ENCODE peak calls at places on chromosome 7, in nine cellular contexts. W, N, D, H, L, M, J, I and E are unnamed samples. For H3K27me3, the result is how much of the 10 kb centered on the place peaks cover.

GRCh38 chr7:45597286-45597984 is 23.3 kb downstream of the ADCY1 start:
- DNase-seq in W (no peak), L (no peak), H (no peak), N (no peak), I (no peak), J (no peak), D (peak), M (no peak), E (peak)

GRCh38 chr7:107224374-107224773 is 55.6 kb downstream of the HBP1 start:
- DNase-seq in N (no peak), L (no peak), D (no peak), W (no peak), H (no peak), I (no peak), M (no peak), J (no peak), E (no peak)

GRCh38 chr7:135493362-135493761 is 16.5 kb downstream of the CNOT4 start:
- DNase-seq in D (no peak), I (no peak), L (no peak), H (no peak), W (no peak), N (no peak), J (no peak), M (no peak), E (no peak)

GRCh38 chr7:82044497-82045080 is 274.7 kb upstream of the HGF start:
- DNase-seq in J (peak), H (no peak), I (peak), N (peak), M (peak), W (no peak), D (no peak), L (no peak), E (no peak)

GRCh38 chr7:117048114-117048853 is 95.0 kb downstream of the ST7 start:
- DNase-seq in H (no peak), N (no peak), W (no peak), M (no peak), L (no peak), I (no peak), D (no peak), J (no peak), E (no peak)

GRCh38 chr7:116340201-116340847 is 130.0 kb downstream of the TES start:
- DNase-seq in M (no peak), L (peak), D (no peak), H (no peak), W (no peak), J (no peak), N (no peak), I (no peak), E (no peak)

GRCh38 chr7:112495820-112496462 is 15.2 kb downstream of the LSMEM1 start:
- DNase-seq in W (no peak), L (no peak), H (no peak), D (no peak), J (peak), M (peak), I (no peak), N (peak), E (peak)

GRCh38 chr7:37105119-37105518 is 343.5 kb downstream of the ELMO1 start:
- DNase-seq in N (no peak), J (no peak), W (no peak), L (no peak), H (no peak), I (no peak), D (no peak), M (no peak), E (no peak)

GRCh38 chr7:66211429-66211828 is 6.3 kb downstream of the TPST1 start:
- DNase-seq in I (no peak), D (peak), L (no peak), M (no peak), N (no peak), J (no peak), H (no peak), W (no peak), E (no peak)

GRCh38 chr7:43880596-43880995 is 11.3 kb upstream of the MRPS24 start:
- DNase-seq in M (no peak), N (no peak), J (no peak), L (no peak), W (no peak), I (no peak), H (no peak), D (no peak), E (no peak)

GRCh38 chr7:151239837-151240459 is 7.7 kb downstream of the CHPF2 start:
- DNase-seq in I (no peak), J (no peak), N (no peak), H (no peak), M (no peak), L (peak), D (no peak), W (peak), E (no peak)

GRCh38 chr7:42915356-42915755 is 3.5 kb upstream of the C7orf25 start:
- DNase-seq in I (no peak), M (no peak), J (no peak), N (no peak), W (no peak), D (no peak), L (peak), H (no peak), E (no peak)

GRCh38 chr7:131908719-131909118 is 352.3 kb upstream of the PODXL start:
- DNase-seq in D (no peak), N (no peak), J (no peak), L (no peak), W (no peak), I (no peak), M (no peak), H (no peak), E (no peak)

GRCh38 chr7:100680589-100681271 is 7.2 kb downstream of the GNB2 start:
- DNase-seq in M (no peak), J (no peak), H (no peak), L (peak), D (no peak), I (no peak), W (peak), N (no peak), E (peak)

GRCh38 chr7:107890493-107890961 is 456 bp upstream of the DLD start:
- DNase-seq in L (peak), I (no peak), H (no peak), D (no peak), M (no peak), J (no peak), W (no peak), N (peak), E (peak)

GRCh38 chr7:105707381-105707780 is 126.1 kb upstream of the EFCAB10 start:
- DNase-seq in L (no peak), W (no peak), M (no peak), D (no peak), I (no peak), N (no peak), H (no peak), J (no peak), E (no peak)

GRCh38 chr7:120792091-120792860 is 65.7 kb downstream of the TSPAN12 start:
- DNase-seq in N (peak), J (peak), W (peak), I (peak), H (peak), M (peak), L (peak), D (peak), E (peak)

GRCh38 chr7:24956021-24956420 is 24.0 kb downstream of the OSBPL3 start:
- DNase-seq in W (no peak), L (no peak), M (no peak), I (no peak), J (no peak), H (no peak), N (no peak), D (no peak), E (no peak)

GRCh38 chr7:4189151-4189570 is 492.9 kb upstream of the FOXK1 start:
- DNase-seq in J (peak), N (no peak), D (no peak), H (no peak), I (peak), M (no peak), W (no peak), L (no peak), E (no peak)

GRCh38 chr7:35707422-35707821 is 12.5 kb upstream of the HERPUD2 start:
- DNase-seq in M (no peak), H (no peak), L (no peak), I (no peak), W (no peak), N (no peak), D (no peak), J (no peak), E (no peak)

GRCh38 chr7:100568936-100569844 is 4.5 kb downstream of the SAP25 start:
- DNase-seq in L (peak), N (no peak), J (peak), M (peak), I (peak), H (peak), W (peak), D (peak), E (peak)

GRCh38 chr7:35334511-35334910 is 80.6 kb upstream of the TBX20 start:
- DNase-seq in H (no peak), N (no peak), J (no peak), M (no peak), W (no peak), D (no peak), I (no peak), L (no peak), E (no peak)

GRCh38 chr7:67551027-67551426 is 554.4 kb downstream of the TYW1 start:
- DNase-seq in D (peak), I (peak), L (no peak), N (no peak), H (no peak), J (peak), W (no peak), M (no peak), E (no peak)

GRCh38 chr7:159099217-159099655 is 45.4 kb downstream of the VIPR2 start:
- DNase-seq in H (no peak), M (no peak), L (peak), D (peak), I (no peak), W (no peak), N (no peak), J (no peak), E (no peak)

GRCh38 chr7:22082886-22083710 is 137.4 kb upstream of the CDCA7L start:
- DNase-seq in W (peak), M (peak), J (peak), H (peak), N (peak), L (peak), D (peak), I (peak), E (peak)

GRCh38 chr7:100171840-100172239 is 3.4 kb upstream of the GAL3ST4 start:
- DNase-seq in W (peak), L (peak), M (no peak), I (no peak), H (peak), D (peak), N (no peak), J (no peak), E (no peak)

GRCh38 chr7:39459606-39460090 is 106.6 kb upstream of the YAE1 start:
- DNase-seq in I (no peak), H (no peak), J (no peak), L (no peak), W (no peak), N (no peak), D (no peak), M (no peak), E (no peak)

GRCh38 chr7:155533827-155534690 is 12.3 kb downstream of the CNPY1 start:
- DNase-seq in W (peak), L (peak), H (no peak), J (no peak), I (no peak), D (peak), N (no peak), M (peak), E (peak)
- H3K4me3 ChIP-seq in W (peak), L (no peak), H (peak), J (no peak), I (no peak), D (no peak), N (no peak), M (peak), E (peak)

DNA sequence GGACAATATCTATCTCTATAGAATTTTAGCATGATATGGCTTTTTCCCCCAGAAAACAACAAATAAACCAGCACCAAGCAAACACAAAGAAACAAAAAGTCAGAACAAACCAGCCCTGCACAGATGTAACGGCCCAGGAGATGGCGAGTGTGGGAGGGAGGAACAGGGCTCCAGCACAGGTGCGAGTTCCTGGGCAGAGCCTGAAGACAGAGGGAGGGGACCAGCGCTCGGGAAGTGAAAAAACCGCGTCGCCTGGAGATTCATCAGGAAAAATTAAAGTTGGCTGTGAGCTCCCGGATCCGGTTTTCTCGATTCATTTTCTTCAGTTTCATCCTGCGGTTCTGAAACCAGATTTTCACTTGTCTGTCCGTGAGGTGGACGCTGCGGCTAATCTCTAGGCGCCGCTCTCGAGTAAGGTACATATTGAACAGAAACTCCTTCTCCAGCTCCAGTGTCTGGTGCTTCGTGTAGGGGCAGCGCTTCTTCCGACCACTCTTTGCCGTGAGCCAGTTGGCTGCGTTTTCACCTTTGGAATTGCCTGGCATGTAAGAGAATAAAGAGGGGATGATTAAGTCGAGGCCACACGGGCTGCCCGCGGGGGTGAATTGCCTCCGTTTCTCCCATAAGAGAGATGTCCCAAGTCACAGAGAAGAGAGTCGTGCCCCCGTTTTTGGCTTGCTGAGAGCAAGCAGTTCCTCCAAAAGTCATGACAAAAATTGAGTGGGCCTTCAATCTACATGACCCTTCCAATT is 2.3 kb downstream of the HOXA10 start:
- DNase-seq in I (no peak), W (peak), N (no peak), D (peak), L (peak), M (no peak), J (no peak), H (no peak), E (no peak)
- H3K27me3 ChIP-seq in I (under half), W (half or more), N (half or more), D (half or more), L (under half), M (half or more), J (half or more), H (half or more), E (half or more)

GRCh38 chr7:128693373-128694015 is 21.4 kb downstream of the GARIN1A start:
- DNase-seq in I (no peak), M (no peak), D (no peak), W (no peak), J (no peak), H (no peak), L (no peak), N (no peak), E (no peak)
- H3K4me3 ChIP-seq in I (no peak), M (no peak), D (no peak), W (no peak), J (no peak), H (no peak), L (no peak), N (no peak), E (no peak)

DNA sequence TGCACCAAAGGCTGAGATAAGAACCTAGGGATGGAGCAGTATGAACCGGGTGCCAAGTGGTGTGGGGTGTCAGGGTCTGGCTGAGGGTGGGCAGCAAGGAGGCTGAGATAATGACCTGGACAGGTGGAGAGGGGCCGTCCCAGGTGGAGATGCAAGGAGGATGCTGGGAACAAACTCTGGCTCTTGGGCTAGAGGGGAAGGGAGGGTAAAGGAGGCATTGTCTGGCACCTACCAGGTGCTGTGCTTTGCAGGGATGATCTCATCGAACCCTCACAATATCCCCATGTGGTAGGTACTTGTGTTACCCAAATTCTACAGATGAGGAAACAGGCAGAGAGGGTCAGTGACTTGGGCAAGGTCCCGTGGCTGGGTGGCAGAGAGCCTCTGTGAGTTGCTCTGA is 19.9 kb upstream of the HOXA13 start:
- DNase-seq in L (no peak), N (no peak), D (no peak), I (no peak), J (no peak), H (no peak), W (no peak), M (no peak), E (no peak)
- H3K27me3 ChIP-seq in L (under half), N (under half), D (half or more), I (under half), J (under half), H (under half), W (under half), M (half or more), E (half or more)

GRCh38 chr7:95396136-95397032 is at the start of gene PON3:
- DNase-seq in L (peak), N (peak), W (peak), I (peak), M (no peak), J (peak), H (no peak), D (peak), E (peak)
- H3K4me3 ChIP-seq in L (peak), N (peak), W (peak), I (peak), M (no peak), J (peak), H (peak), D (peak), E (peak)

GRCh38 chr7:32415519-32415918 is 74.7 kb downstream of the LSM5 start:
- DNase-seq in M (no peak), N (no peak), H (no peak), D (no peak), I (no peak), L (no peak), J (no peak), W (no peak), E (peak)
- H3K27me3 ChIP-seq in M (under half), N (under half), H (under half), D (under half), I (under half), L (under half), J (under half), W (under half), E (under half)